ENCODE peak calls at places on chromosomes 5 and 9, in seven cellular contexts. D, G, H, P, T, J and M are unnamed samples.

GRCh38 chr9:15513335-15513734 is 2.6 kb upstream of the PSIP1 start:
- DNase-seq in H (no peak), P (no peak), D (peak; percentile 14), T (no peak), J (no peak), G (no peak), M (no peak)

GRCh38 chr5:157602505-157602904 is 26.9 kb upstream of the ADAM19 start:
- DNase-seq in J (no peak), P (no peak), D (no peak), G (no peak), H (no peak), T (no peak), M (no peak)

GRCh38 chr9:129697111-129697955 is 31.9 kb downstream of the PRRX2 start:
- DNase-seq in T (peak; percentile 14), J (peak; percentile 67), H (peak; percentile 80), P (no peak), G (peak; percentile 45), D (peak; percentile 68), M (no peak)

GRCh38 chr5:127838661-127839060 is 135.5 kb downstream of the CCDC192 start:
- DNase-seq in T (no peak), P (no peak), J (no peak), D (no peak), G (peak; percentile 64), H (no peak), M (no peak)

GRCh38 chr9:80842383-80842782 is 847.0 kb downstream of the TLE1 start:
- DNase-seq in P (no peak), D (peak; percentile 17), H (no peak), T (no peak), G (peak; percentile 3), J (no peak), M (no peak)

GRCh38 chr5:77452351-77452750 is 39.8 kb downstream of the WDR41 start:
- DNase-seq in D (peak; percentile 34), J (peak; percentile 37), H (no peak), P (no peak), T (no peak), G (no peak), M (no peak)

GRCh38 chr5:35518104-35518503 is 99.6 kb upstream of the SPEF2 start:
- DNase-seq in G (no peak), P (no peak), D (no peak), H (no peak), T (no peak), J (no peak), M (no peak)

GRCh38 chr5:179606910-179607448 is 16.5 kb downstream of the HNRNPH1 start:
- DNase-seq in P (no peak), H (no peak), T (no peak), J (no peak), G (no peak), D (no peak), M (no peak)

GRCh38 chr5:99607124-99607523 is 678.3 kb upstream of the CHD1 start:
- DNase-seq in J (no peak), T (no peak), H (no peak), P (no peak), G (no peak), D (no peak), M (no peak)

GRCh38 chr5:167840736-167841135 is 450.7 kb upstream of the WWC1 start:
- DNase-seq in G (no peak), H (no peak), P (no peak), J (no peak), D (no peak), T (no peak), M (no peak)

GRCh38 chr9:23772384-23772783 is 53.7 kb downstream of the ELAVL2 start:
- DNase-seq in T (no peak), D (no peak), G (no peak), H (no peak), J (no peak), P (no peak), M (no peak)

GRCh38 chr5:177099422-177100093 is 12.8 kb downstream of the FGFR4 start:
- DNase-seq in P (no peak), H (no peak), D (no peak), G (no peak), T (no peak), J (no peak), M (no peak)

GRCh38 chr9:82180711-82181110 is 192.1 kb downstream of the SPATA31D1 start:
- DNase-seq in P (no peak), G (no peak), H (no peak), J (no peak), T (no peak), D (no peak), M (no peak)

GRCh38 chr5:72572236-72572765 is 65.1 kb upstream of the ZNF366 start:
- DNase-seq in G (no peak), T (no peak), P (no peak), J (no peak), D (no peak), H (no peak), M (no peak)

GRCh38 chr9:77844415-77844814 is 187.2 kb downstream of the GNAQ start:
- DNase-seq in G (no peak), H (no peak), J (no peak), P (no peak), T (no peak), D (no peak), M (no peak)

GRCh38 chr9:121718063-121718462 is 66.6 kb downstream of the DAB2IP start:
- DNase-seq in G (no peak), D (peak; percentile 72), T (no peak), H (no peak), P (no peak), J (peak; percentile 55), M (no peak)

GRCh38 chr9:100498592-100498991 is 25.6 kb downstream of the TMEFF1 start:
- DNase-seq in P (no peak), G (no peak), T (no peak), H (no peak), D (peak; percentile 38), J (no peak), M (no peak)

GRCh38 chr9:100489836-100490235 is 16.9 kb downstream of the TMEFF1 start:
- DNase-seq in J (no peak), H (no peak), T (no peak), D (no peak), P (no peak), G (no peak), M (no peak)

GRCh38 chr9:100488171-100488570 is 15.2 kb downstream of the TMEFF1 start:
- DNase-seq in P (no peak), D (no peak), T (no peak), H (no peak), G (no peak), J (no peak), M (no peak)

DNA sequence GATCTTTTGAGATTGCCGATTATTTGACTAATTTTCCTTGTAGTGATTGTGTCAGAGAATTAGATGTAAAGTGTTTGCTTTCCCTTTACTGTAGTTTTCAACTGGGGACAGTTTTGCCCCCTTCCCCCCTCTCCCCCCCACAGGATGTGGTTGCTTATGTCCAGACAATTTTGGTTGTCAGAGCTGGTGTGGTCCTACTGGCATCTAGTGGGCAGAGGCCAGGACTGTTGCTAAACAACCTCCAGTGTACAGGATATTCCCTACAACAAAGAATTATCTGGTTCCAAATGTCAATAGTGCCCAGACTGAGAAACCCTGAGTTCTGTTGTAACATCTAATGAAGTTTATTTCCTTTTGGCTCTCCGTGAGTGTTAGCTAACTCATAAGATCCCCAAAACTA is 20.0 kb downstream of the TMEFF1 start:
- DNase-seq in H (no peak), J (peak; percentile 26), G (no peak), T (no peak), D (peak; percentile 22), P (no peak), M (peak; percentile 32)
- TF ChIP-seq CTCF in H (peak; percentile 31), J (peak; percentile 19), G (peak; percentile 56), T (no peak), D (peak; percentile 35), P (no peak), M (peak; percentile 48)

GRCh38 chr5:36642089-36642488 is 35.7 kb downstream of the SLC1A3 start:
- DNase-seq in T (no peak), G (no peak), H (no peak), J (peak; percentile 78), P (no peak), D (no peak), M (no peak)

GRCh38 chr5:36643162-36643561 is 36.8 kb downstream of the SLC1A3 start:
- DNase-seq in P (no peak), D (no peak), H (no peak), G (no peak), T (no peak), J (no peak), M (no peak)

GRCh38 chr5:36641416-36641815 is 35.0 kb downstream of the SLC1A3 start:
- DNase-seq in G (peak; percentile 18), J (no peak), P (no peak), T (no peak), H (no peak), D (no peak), M (no peak)

GRCh38 chr5:36638056-36638455 is 31.6 kb downstream of the SLC1A3 start:
- DNase-seq in H (no peak), D (no peak), P (no peak), T (no peak), J (no peak), G (no peak), M (no peak)

GRCh38 chr5:36640949-36641348 is 34.5 kb downstream of the SLC1A3 start:
- DNase-seq in G (no peak), T (no peak), P (no peak), J (no peak), H (no peak), D (no peak), M (no peak)
- TF ChIP-seq CTCF in G (no peak), T (no peak), P (no peak), J (no peak), H (no peak), D (no peak), M (no peak)

GRCh38 chr9:127763918-127764384 is 14.5 kb downstream of the SH2D3C start:
- DNase-seq in T (no peak), J (no peak), G (no peak), P (no peak), H (peak; percentile 63), D (no peak), M (no peak)
- TF ChIP-seq CTCF in T (peak; percentile 25), J (peak; percentile 44), G (peak; percentile 57), P (peak; percentile 63), H (peak; percentile 25), D (peak; percentile 31), M (peak; percentile 12)

DNA sequence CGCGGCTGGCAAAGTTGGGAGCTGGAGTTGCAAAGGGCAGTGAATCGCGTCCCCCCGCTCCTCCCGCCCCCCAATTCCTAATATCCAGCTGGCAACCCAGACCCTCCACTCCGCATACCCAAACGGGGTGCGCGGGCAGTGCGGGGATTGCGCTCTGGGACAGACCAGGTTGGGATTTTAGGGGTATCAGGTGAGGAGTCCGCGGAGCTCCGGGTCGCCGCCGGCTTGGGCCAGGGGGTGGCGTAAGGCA is 553 bp downstream of the IQGAP2 start:
- DNase-seq in J (no peak), D (no peak), H (no peak), T (peak; percentile 37), P (no peak), G (no peak), M (no peak)
- TF ChIP-seq CTCF in J (no peak), D (no peak), H (no peak), T (peak; percentile 50), P (peak; percentile 59), G (peak; percentile 17), M (no peak)

GRCh38 chr5:10498350-10498749 is 56.7 kb downstream of the ROPN1L start:
- DNase-seq in D (no peak), J (no peak), P (no peak), H (no peak), T (no peak), G (no peak), M (no peak)
- TF ChIP-seq CTCF in D (no peak), J (no peak), P (no peak), H (no peak), T (no peak), G (peak; percentile 37), M (no peak)